ENCODE peak calls at places on chromosomes 5 and 9, in seven cellular contexts. One of them, this sample, is unnamed.

GRCh38 chr5:83538788-83539535 is 67.4 kb downstream of the VCAN start:
- DNase-seq in K562: no peak
- DNase-seq in H1: no peak
- DNase-seq in SK-N-SH: no peak
- DNase-seq in HCT116: no peak
- DNase-seq in GM12878: peak; percentile 19
- DNase-seq in HepG2: no peak
- DNase-seq in this sample: no peak

GRCh38 chr5:100430268-100430900 is 104.8 kb upstream of the FAM174A start:
- DNase-seq in K562: peak; percentile 9
- DNase-seq in H1: peak; percentile 77
- DNase-seq in SK-N-SH: peak; percentile 37
- DNase-seq in HCT116: peak; percentile 23
- DNase-seq in GM12878: peak; percentile 15
- DNase-seq in HepG2: peak; percentile 26
- DNase-seq in this sample: peak; percentile 54

GRCh38 chr5:138946831-138947560 is 71.9 kb upstream of the LRRTM2 start:
- DNase-seq in K562: no peak
- DNase-seq in H1: no peak
- DNase-seq in SK-N-SH: no peak
- DNase-seq in HCT116: no peak
- DNase-seq in GM12878: no peak
- DNase-seq in HepG2: no peak
- DNase-seq in this sample: no peak

GRCh38 chr5:172769598-172770373 is 1.2 kb downstream of the DUSP1 start:
- DNase-seq in K562: no peak
- DNase-seq in H1: no peak
- DNase-seq in SK-N-SH: peak; percentile 49
- DNase-seq in HCT116: no peak
- DNase-seq in GM12878: no peak
- DNase-seq in HepG2: no peak
- DNase-seq in this sample: peak; percentile 39

GRCh38 chr5:170195876-170196275 is 36.9 kb upstream of the C5orf58 start:
- DNase-seq in K562: no peak
- DNase-seq in H1: no peak
- DNase-seq in SK-N-SH: no peak
- DNase-seq in HCT116: no peak
- DNase-seq in GM12878: no peak
- DNase-seq in HepG2: no peak
- DNase-seq in this sample: no peak

GRCh38 chr5:113214026-113214425 is 220.8 kb downstream of the TSSK1B start:
- DNase-seq in K562: no peak
- DNase-seq in H1: no peak
- DNase-seq in SK-N-SH: no peak
- DNase-seq in HCT116: no peak
- DNase-seq in GM12878: no peak
- DNase-seq in HepG2: no peak
- DNase-seq in this sample: no peak

GRCh38 chr5:6583049-6583880 is 49.6 kb downstream of the NSUN2 start:
- DNase-seq in K562: peak; percentile 81
- DNase-seq in H1: peak; percentile 77
- DNase-seq in SK-N-SH: peak; percentile 97
- DNase-seq in HCT116: no peak
- DNase-seq in GM12878: no peak
- DNase-seq in HepG2: no peak
- DNase-seq in this sample: no peak

GRCh38 chr5:69484891-69485290 is 7.7 kb upstream of the OCLN start:
- DNase-seq in K562: no peak
- DNase-seq in H1: no peak
- DNase-seq in SK-N-SH: no peak
- DNase-seq in HCT116: no peak
- DNase-seq in GM12878: no peak
- DNase-seq in HepG2: peak; percentile 24
- DNase-seq in this sample: peak; percentile 65

GRCh38 chr9:28563612-28564011 is 990.3 kb upstream of the C9orf72 start:
- DNase-seq in K562: no peak
- DNase-seq in H1: no peak
- DNase-seq in SK-N-SH: no peak
- DNase-seq in HCT116: no peak
- DNase-seq in GM12878: no peak
- DNase-seq in HepG2: no peak
- DNase-seq in this sample: no peak

GRCh38 chr9:100686420-100686819 is 108.5 kb downstream of the CAVIN4 start:
- DNase-seq in K562: no peak
- DNase-seq in H1: no peak
- DNase-seq in SK-N-SH: no peak
- DNase-seq in HCT116: no peak
- DNase-seq in GM12878: no peak
- DNase-seq in HepG2: no peak
- DNase-seq in this sample: no peak

GRCh38 chr9:113985968-113986585 is 92.0 kb downstream of the AMBP start:
- DNase-seq in K562: peak; percentile 15
- DNase-seq in H1: no peak
- DNase-seq in SK-N-SH: no peak
- DNase-seq in HCT116: no peak
- DNase-seq in GM12878: no peak
- DNase-seq in HepG2: no peak
- DNase-seq in this sample: peak; percentile 68

GRCh38 chr9:3224931-3225330 is 300.9 kb downstream of the RFX3 start:
- DNase-seq in K562: no peak
- DNase-seq in H1: no peak
- DNase-seq in SK-N-SH: no peak
- DNase-seq in HCT116: no peak
- DNase-seq in GM12878: no peak
- DNase-seq in HepG2: no peak
- DNase-seq in this sample: peak; percentile 37

GRCh38 chr5:97102010-97102470 is 40.4 kb downstream of the LIX1 start:
- DNase-seq in K562: no peak
- DNase-seq in H1: peak; percentile 50
- DNase-seq in SK-N-SH: no peak
- DNase-seq in HCT116: no peak
- DNase-seq in GM12878: no peak
- DNase-seq in HepG2: no peak
- DNase-seq in this sample: no peak

GRCh38 chr5:96338624-96339023 is 94.4 kb downstream of the PCSK1 start:
- DNase-seq in K562: no peak
- DNase-seq in H1: no peak
- DNase-seq in SK-N-SH: no peak
- DNase-seq in HCT116: no peak
- DNase-seq in GM12878: no peak
- DNase-seq in HepG2: peak; percentile 54
- DNase-seq in this sample: no peak

GRCh38 chr5:132785355-132785754 is 8.3 kb upstream of the SEPTIN8 start:
- DNase-seq in K562: no peak
- DNase-seq in H1: no peak
- DNase-seq in SK-N-SH: no peak
- DNase-seq in HCT116: no peak
- DNase-seq in GM12878: no peak
- DNase-seq in HepG2: no peak
- DNase-seq in this sample: no peak

GRCh38 chr9:27395484-27395921 is 98.6 kb upstream of the EQTN start:
- DNase-seq in K562: no peak
- DNase-seq in H1: no peak
- DNase-seq in SK-N-SH: no peak
- DNase-seq in HCT116: no peak
- DNase-seq in GM12878: no peak
- DNase-seq in HepG2: no peak
- DNase-seq in this sample: no peak

GRCh38 chr5:4203146-4203545 is 607.5 kb downstream of the IRX1 start:
- DNase-seq in K562: no peak
- DNase-seq in H1: no peak
- DNase-seq in SK-N-SH: no peak
- DNase-seq in HCT116: no peak
- DNase-seq in GM12878: no peak
- DNase-seq in HepG2: no peak
- DNase-seq in this sample: no peak

GRCh38 chr5:11261226-11261625 is 500.2 kb upstream of the DAP start:
- DNase-seq in K562: no peak
- DNase-seq in H1: no peak
- DNase-seq in SK-N-SH: no peak
- DNase-seq in HCT116: no peak
- DNase-seq in GM12878: no peak
- DNase-seq in HepG2: no peak
- DNase-seq in this sample: no peak

GRCh38 chr9:16705121-16705604 is 165.3 kb downstream of the BNC2 start:
- DNase-seq in K562: peak; percentile 5
- DNase-seq in H1: peak; percentile 67
- DNase-seq in SK-N-SH: peak; percentile 20
- DNase-seq in HCT116: no peak
- DNase-seq in GM12878: no peak
- DNase-seq in HepG2: no peak
- DNase-seq in this sample: peak; percentile 99

GRCh38 chr9:136016221-136016881 is 55.2 kb upstream of the UBAC1 start:
- DNase-seq in K562: no peak
- DNase-seq in H1: no peak
- DNase-seq in SK-N-SH: peak; percentile 24
- DNase-seq in HCT116: no peak
- DNase-seq in GM12878: no peak
- DNase-seq in HepG2: no peak
- DNase-seq in this sample: no peak

GRCh38 chr5:62283856-62284255 is 22.1 kb upstream of the KIF2A start:
- DNase-seq in K562: no peak
- DNase-seq in H1: no peak
- DNase-seq in SK-N-SH: no peak
- DNase-seq in HCT116: no peak
- DNase-seq in GM12878: no peak
- DNase-seq in HepG2: no peak
- DNase-seq in this sample: no peak

GRCh38 chr9:121954477-121955175 is 138.5 kb downstream of the TTLL11 start:
- DNase-seq in K562: no peak
- DNase-seq in H1: no peak
- DNase-seq in SK-N-SH: peak; percentile 46
- DNase-seq in HCT116: no peak
- DNase-seq in GM12878: no peak
- DNase-seq in HepG2: no peak
- DNase-seq in this sample: no peak

GRCh38 chr5:41156739-41157138 is 56.6 kb downstream of the C6 start:
- DNase-seq in K562: no peak
- DNase-seq in H1: no peak
- DNase-seq in SK-N-SH: no peak
- DNase-seq in HCT116: no peak
- DNase-seq in GM12878: no peak
- DNase-seq in HepG2: no peak
- DNase-seq in this sample: no peak

GRCh38 chr9:97749928-97750327 is 52.8 kb upstream of the XPA start:
- DNase-seq in K562: no peak
- DNase-seq in H1: no peak
- DNase-seq in SK-N-SH: no peak
- DNase-seq in HCT116: no peak
- DNase-seq in GM12878: no peak
- DNase-seq in HepG2: no peak
- DNase-seq in this sample: no peak
- H3K4me1 ChIP-seq in K562: peaks cover 3% of the 10 kb centered on the region
- H3K4me1 ChIP-seq in H1: no peaks in the 10 kb centered on the region
- H3K4me1 ChIP-seq in SK-N-SH: no peaks in the 10 kb centered on the region
- H3K4me1 ChIP-seq in HCT116: no peaks in the 10 kb centered on the region
- H3K4me1 ChIP-seq in GM12878: no peaks in the 10 kb centered on the region
- H3K4me1 ChIP-seq in HepG2: peaks cover 23% of the 10 kb centered on the region
- H3K4me1 ChIP-seq in this sample: no peaks in the 10 kb centered on the region

GRCh38 chr5:147780924-147781530 is 1.5 kb downstream of the JAKMIP2 start:
- DNase-seq in K562: no peak
- DNase-seq in H1: no peak
- DNase-seq in SK-N-SH: no peak
- DNase-seq in HCT116: no peak
- DNase-seq in GM12878: no peak
- DNase-seq in HepG2: no peak
- DNase-seq in this sample: no peak
- H3K9ac ChIP-seq in K562: no peak overlapping the region
- H3K9ac ChIP-seq in H1: no peak overlapping the region
- H3K9ac ChIP-seq in SK-N-SH: peak overlapping the region; percentile 68
- H3K9ac ChIP-seq in HCT116: no peak overlapping the region
- H3K9ac ChIP-seq in GM12878: no peak overlapping the region
- H3K9ac ChIP-seq in HepG2: no peak overlapping the region
- H3K9ac ChIP-seq in this sample: no peak overlapping the region

GRCh38 chr5:73186976-73187375 is 14.0 kb downstream of the TMEM174 start:
- DNase-seq in K562: no peak
- DNase-seq in H1: no peak
- DNase-seq in SK-N-SH: no peak
- DNase-seq in HCT116: no peak
- DNase-seq in GM12878: no peak
- DNase-seq in HepG2: no peak
- DNase-seq in this sample: no peak

GRCh38 chr5:73183000-73183399 is 10.0 kb downstream of the TMEM174 start:
- DNase-seq in K562: no peak
- DNase-seq in H1: no peak
- DNase-seq in SK-N-SH: no peak
- DNase-seq in HCT116: no peak
- DNase-seq in GM12878: no peak
- DNase-seq in HepG2: no peak
- DNase-seq in this sample: no peak

GRCh38 chr5:73182282-73182681 is 9.3 kb downstream of the TMEM174 start:
- DNase-seq in K562: no peak
- DNase-seq in H1: no peak
- DNase-seq in SK-N-SH: no peak
- DNase-seq in HCT116: no peak
- DNase-seq in GM12878: no peak
- DNase-seq in HepG2: no peak
- DNase-seq in this sample: no peak

GRCh38 chr5:73180561-73180960 is 7.6 kb downstream of the TMEM174 start:
- DNase-seq in K562: no peak
- DNase-seq in H1: no peak
- DNase-seq in SK-N-SH: no peak
- DNase-seq in HCT116: no peak
- DNase-seq in GM12878: no peak
- DNase-seq in HepG2: no peak
- DNase-seq in this sample: no peak

DNA sequence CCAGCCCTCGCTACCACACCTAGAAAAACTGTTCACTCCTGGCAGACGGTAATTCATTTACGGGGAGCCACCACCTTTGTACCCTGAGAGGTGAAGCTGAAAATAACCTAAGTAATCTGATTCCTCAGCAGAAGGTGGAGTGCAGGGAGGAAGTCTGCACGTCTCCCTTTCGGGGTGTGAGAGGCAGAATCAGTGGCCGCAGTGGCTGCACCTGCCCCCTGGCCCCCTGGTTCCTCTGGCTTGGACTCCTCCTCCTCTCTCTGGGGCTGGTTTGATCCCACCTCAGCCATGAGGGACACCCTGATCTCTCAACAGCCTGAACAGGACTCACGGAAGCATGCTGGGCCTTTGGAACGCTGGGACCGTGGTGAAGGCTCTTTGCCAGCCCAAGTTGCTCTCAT is 10.5 kb downstream of the TMEM174 start:
- DNase-seq in K562: no peak
- DNase-seq in H1: no peak
- DNase-seq in SK-N-SH: no peak
- DNase-seq in HCT116: no peak
- DNase-seq in GM12878: no peak
- DNase-seq in HepG2: no peak
- DNase-seq in this sample: no peak
- TF ChIP-seq POLR2AphosphoS5 in K562: no peak
- TF ChIP-seq POLR2AphosphoS5 in H1: no peak
- TF ChIP-seq POLR2AphosphoS5 in SK-N-SH: no peak
- TF ChIP-seq POLR2AphosphoS5 in HCT116: no peak
- TF ChIP-seq POLR2AphosphoS5 in GM12878: no peak
- TF ChIP-seq POLR2AphosphoS5 in HepG2: no peak
- TF ChIP-seq POLR2AphosphoS5 in this sample: no peak

DNA sequence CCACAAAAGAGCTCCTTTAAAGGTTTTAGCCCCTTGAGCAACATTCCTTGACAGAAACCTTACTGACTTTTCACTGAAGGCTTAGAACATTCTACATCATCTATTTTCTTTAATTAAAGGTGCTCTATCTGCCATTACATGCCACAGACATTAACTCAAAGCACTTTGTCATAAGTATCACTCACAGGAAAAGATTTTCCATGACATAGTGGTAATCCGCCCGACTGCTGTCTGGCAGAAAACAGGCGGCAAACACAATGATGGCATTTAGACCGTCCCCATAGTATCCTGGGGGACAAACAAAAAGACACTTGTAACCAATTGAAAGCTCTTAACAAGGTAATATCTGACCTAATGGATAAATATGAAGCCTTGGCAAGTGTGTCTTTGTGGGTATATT is 126.2 kb upstream of the PCA3 start:
- DNase-seq in K562: no peak
- DNase-seq in H1: no peak
- DNase-seq in SK-N-SH: no peak
- DNase-seq in HCT116: no peak
- DNase-seq in GM12878: no peak
- DNase-seq in HepG2: no peak
- DNase-seq in this sample: no peak
- H3K4me1 ChIP-seq in K562: no peaks in the 10 kb centered on the region
- H3K4me1 ChIP-seq in H1: peaks cover 3% of the 10 kb centered on the region
- H3K4me1 ChIP-seq in SK-N-SH: no peaks in the 10 kb centered on the region
- H3K4me1 ChIP-seq in HCT116: no peaks in the 10 kb centered on the region
- H3K4me1 ChIP-seq in GM12878: peaks cover 6% of the 10 kb centered on the region
- H3K4me1 ChIP-seq in HepG2: peaks cover 9% of the 10 kb centered on the region
- H3K4me1 ChIP-seq in this sample: peaks cover 5% of the 10 kb centered on the region

This sample was measured in endothelial cell of umbilical vein.